ENCODE peak calls at places on chromosomes 11 and 22, in ten cellular contexts. O is AG04449; M is mucosa of descending colon; L is OCI-LY7; U is transverse colon; S is SK-N-SH; G is iPS DF 6.9; E is choroid plexus epithelial cell; X is colonic mucosa; R is CD8-positive, alpha-beta memory T cell. I is an unnamed sample.

GRCh38 chr22:42906605-42907338 is 49.7 kb upstream of the ARFGAP3 start:
- DNase-seq in O (no peak), M (no peak), L (no peak), U (no peak), S (no peak), G (no peak), E (peak; percentile 28), X (no peak), R (no peak), I (no peak)

GRCh38 chr22:23695748-23696325 is 5.0 kb downstream of the RGL4 start:
- DNase-seq in O (no peak), M (no peak), L (no peak), U (no peak), S (no peak), G (no peak), E (no peak), X (no peak), R (no peak), I (no peak)

GRCh38 chr11:83392556-83392955 is 106.4 kb upstream of the CCDC90B start:
- DNase-seq in O (no peak), M (no peak), L (no peak), U (no peak), S (no peak), G (no peak), E (no peak), X (no peak), R (no peak), I (no peak)

GRCh38 chr22:40014661-40015255 is 20.0 kb downstream of the FAM83F start:
- DNase-seq in O (no peak), M (peak; percentile 82), L (no peak), U (no peak), S (no peak), G (no peak), E (no peak), X (peak; percentile 76), R (no peak), I (peak; percentile 85)

GRCh38 chr11:49424136-49424535 is 215.7 kb upstream of the FOLH1 start:
- DNase-seq in O (no peak), M (no peak), L (no peak), U (no peak), S (no peak), G (no peak), E (no peak), X (no peak), R (no peak), I (no peak)

GRCh38 chr11:120167659-120168058 is 29.7 kb upstream of the TRIM29 start:
- DNase-seq in O (no peak), M (no peak), L (no peak), U (no peak), S (no peak), G (no peak), E (no peak), X (no peak), R (no peak), I (no peak)

GRCh38 chr22:33598821-33599220 is 321.5 kb downstream of the LARGE1 start:
- DNase-seq in O (no peak), M (no peak), L (no peak), U (no peak), S (no peak), G (no peak), E (no peak), X (no peak), R (no peak), I (no peak)

GRCh38 chr11:47186076-47186936 is at the start of gene PACSIN3:
- DNase-seq in O (no peak), M (no peak), L (no peak), U (peak; percentile 61), S (peak; percentile 92), G (no peak), E (no peak), X (peak; percentile 46), R (no peak), I (no peak)

GRCh38 chr22:29334148-29334547 is 18.7 kb upstream of the RASL10A start:
- DNase-seq in O (no peak), M (no peak), L (no peak), U (no peak), S (no peak), G (no peak), E (no peak), X (no peak), R (no peak), I (no peak)

GRCh38 chr11:121482231-121483129 is 29.7 kb upstream of the SORL1-AS1 start:
- DNase-seq in O (no peak), M (no peak), L (peak; percentile 75), U (peak; percentile 24), S (no peak), G (no peak), E (no peak), X (no peak), R (peak; percentile 80), I (peak; percentile 26)

GRCh38 chr11:11764428-11764803 is 77.4 kb upstream of the USP47 start:
- DNase-seq in O (no peak), M (no peak), L (no peak), U (no peak), S (no peak), G (no peak), E (no peak), X (no peak), R (no peak), I (no peak)

GRCh38 chr22:16601437-16602223 is 9.0 kb upstream of the CCT8L2 start:
- DNase-seq in O (no peak), M (no peak), L (no peak), U (no peak), S (no peak), G (no peak), E (no peak), X (no peak), R (no peak), I (no peak)
- H3K4me3 ChIP-seq in O (peak overlapping the region; percentile 38), M (no peak overlapping the region), L (no peak overlapping the region), U (peak overlapping the region; percentile 34), S (no peak overlapping the region), G (no peak overlapping the region), E (peak overlapping the region; percentile 20), X (no peak overlapping the region), R (no peak overlapping the region), I (no peak overlapping the region)

DNA sequence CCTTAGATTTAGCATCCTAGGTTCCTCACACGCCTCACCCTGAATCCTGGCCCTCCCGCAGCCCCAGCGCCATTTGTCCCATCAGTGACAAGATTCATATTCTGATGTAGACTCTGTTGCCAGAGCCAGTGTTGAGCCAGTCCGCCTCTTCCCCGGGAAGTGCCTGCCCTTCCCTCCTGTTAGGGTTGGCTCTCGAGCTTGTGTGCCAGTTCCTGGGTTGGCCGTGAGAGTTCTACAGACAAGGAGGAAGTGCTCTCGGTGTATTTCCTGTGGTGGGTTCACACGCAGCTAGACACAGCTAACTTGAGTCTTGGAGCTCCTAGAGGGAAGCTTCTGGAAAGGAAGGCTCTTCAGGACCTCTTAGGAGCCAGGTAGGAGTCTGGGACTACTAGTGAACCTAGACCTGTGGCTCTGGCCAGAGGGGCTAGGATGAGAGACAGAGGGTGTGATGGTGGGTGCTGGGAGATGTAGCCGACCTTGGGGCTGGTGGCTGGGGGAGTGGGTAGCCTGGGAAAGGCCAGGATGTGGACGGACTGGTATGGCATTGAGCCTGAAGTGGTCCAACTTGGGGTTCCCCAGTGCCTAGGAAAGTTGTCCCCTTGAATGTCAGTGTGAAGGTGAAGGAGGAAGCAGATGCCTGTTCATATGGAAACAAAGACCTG is at the start of gene IL18BP:
- DNase-seq in O (no peak), M (peak; percentile 34), L (peak; percentile 51), U (peak; percentile 39), S (no peak), G (no peak), E (no peak), X (no peak), R (no peak), I (peak; percentile 33)
- H3K4me3 ChIP-seq in O (no peak within 1 kb of the TSS), M (no peak within 1 kb of the TSS), L (no peak within 1 kb of the TSS), U (peak within 1 kb of the TSS; percentile 1), S (no peak within 1 kb of the TSS), G (no peak within 1 kb of the TSS), E (no peak within 1 kb of the TSS), X (no peak within 1 kb of the TSS), R (peak within 1 kb of the TSS; percentile 64), I (no peak within 1 kb of the TSS)

GRCh38 chr11:126480015-126480409 is 124.5 kb downstream of the ST3GAL4 start:
- DNase-seq in O (no peak), M (peak; percentile 36), L (no peak), U (peak; percentile 26), S (no peak), G (no peak), E (no peak), X (no peak), R (no peak), I (peak; percentile 5)

GRCh38 chr11:126482586-126483108 is 127.2 kb downstream of the ST3GAL4 start:
- DNase-seq in O (no peak), M (no peak), L (no peak), U (no peak), S (no peak), G (no peak), E (peak; percentile 4), X (no peak), R (no peak), I (no peak)

GRCh38 chr11:126481303-126481680 is 125.8 kb downstream of the ST3GAL4 start:
- DNase-seq in O (no peak), M (no peak), L (no peak), U (no peak), S (no peak), G (no peak), E (no peak), X (no peak), R (no peak), I (no peak)

GRCh38 chr11:126479178-126479930 is 123.9 kb downstream of the ST3GAL4 start:
- DNase-seq in O (no peak), M (no peak), L (no peak), U (no peak), S (no peak), G (no peak), E (no peak), X (no peak), R (no peak), I (no peak)

DNA sequence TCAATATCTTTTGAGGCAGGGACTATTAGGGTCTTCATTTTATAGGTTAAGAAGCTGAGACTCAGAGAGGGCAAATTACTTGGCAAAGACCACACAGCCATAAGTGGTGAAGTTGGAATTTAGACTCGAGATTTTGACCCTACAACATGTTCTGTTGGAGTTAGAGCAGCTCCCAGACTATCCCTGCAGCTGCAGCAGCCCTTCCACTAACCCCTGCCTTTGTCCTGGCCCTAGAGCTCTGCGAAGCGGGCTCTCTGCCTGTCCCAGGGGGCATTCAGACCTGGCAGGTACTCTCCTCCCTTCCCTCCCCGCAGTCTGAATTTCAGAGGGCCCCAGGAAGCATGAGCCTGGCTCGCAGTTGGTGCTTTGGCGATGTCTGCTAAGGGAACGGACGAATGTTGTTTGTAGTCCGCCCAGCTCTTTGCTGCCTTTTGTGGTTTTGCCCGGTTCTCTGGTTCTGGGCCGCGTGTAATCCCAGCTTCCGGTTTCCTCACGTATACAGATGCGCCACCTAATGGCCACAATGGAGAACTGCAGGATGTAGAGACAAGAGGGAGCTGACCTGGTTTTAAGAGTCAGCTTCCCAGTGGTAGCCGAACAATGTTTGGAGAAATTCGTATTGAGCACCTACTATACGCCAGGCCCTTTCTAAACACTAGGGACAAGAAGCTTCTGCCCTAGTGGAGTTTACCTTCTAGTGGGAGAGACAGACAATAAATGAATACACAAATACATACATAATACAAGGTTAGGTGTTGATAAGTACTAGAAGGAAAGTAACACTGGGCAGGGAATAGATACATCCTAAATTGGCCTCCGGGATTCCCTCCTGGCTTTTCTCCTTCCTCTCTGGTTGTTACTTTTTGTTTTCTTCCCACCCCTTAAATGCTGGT is 125.2 kb downstream of the ST3GAL4 start:
- DNase-seq in O (peak; percentile 41), M (peak; percentile 87), L (peak; percentile 90), U (peak; percentile 83), S (peak; percentile 88), G (peak; percentile 90), E (peak; percentile 95), X (peak; percentile 85), R (peak; percentile 79), I (peak; percentile 78)
- H3K4me3 ChIP-seq in O (peak overlapping the region; percentile 24), M (no peak overlapping the region), L (peak overlapping the region; percentile 39), U (no peak overlapping the region), S (no peak overlapping the region), G (no peak overlapping the region), E (no peak overlapping the region), X (no peak overlapping the region), R (peak overlapping the region; percentile 10), I (no peak overlapping the region)

GRCh38 chr11:133082453-133082781 is 449.9 kb downstream of the OPCML start:
- DNase-seq in O (no peak), M (peak; percentile 27), L (no peak), U (peak; percentile 26), S (no peak), G (no peak), E (no peak), X (peak; percentile 37), R (no peak), I (no peak)
- H3K4me3 ChIP-seq in O (peak overlapping the region; percentile 37), M (no peak overlapping the region), L (no peak overlapping the region), U (no peak overlapping the region), S (no peak overlapping the region), G (peak overlapping the region; percentile 26), E (no peak overlapping the region), X (no peak overlapping the region), R (no peak overlapping the region), I (no peak overlapping the region)